ENCODE peak calls at places on chromosome 1, in six cellular contexts. Z is RWPE1; C is stimulated activated CD8-positive, alpha-beta memory T cell treated with anti-CD3 and anti-CD28 coated beads, Interleukin-7, amount 100 ng/mL, for 48 hours; I is activated T-cell treated with anti-CD3 and anti-CD28 coated beads, Interleukin-2, amount 50 U/mL, for 24 hours; A is hepatic stellate cell; R is AG09309. B is an unnamed sample.

GRCh38 chr1:6252374-6252710 is 8.4 kb downstream of the HES3 start:
- DNase-seq in C (no peak), Z (no peak), A (no peak), R (no peak), I (no peak), B (no peak)

GRCh38 chr1:51842255-51842654 is 36.3 kb downstream of the NRDC start:
- DNase-seq in I (no peak), C (no peak), R (no peak), Z (no peak), A (no peak), B (no peak)

GRCh38 chr1:77824083-77824482 is 44.6 kb downstream of the MIGA1 start:
- DNase-seq in I (no peak), Z (no peak), A (peak), R (no peak), C (no peak), B (no peak)

GRCh38 chr1:87213126-87213496 is 115.6 kb upstream of the LMO4 start:
- DNase-seq in Z (no peak), C (no peak), I (no peak), R (no peak), A (no peak), B (no peak)

GRCh38 chr1:17627239-17628052 is 87.9 kb downstream of the ARHGEF10L start:
- DNase-seq in Z (no peak), A (no peak), I (no peak), C (no peak), R (no peak), B (no peak)

GRCh38 chr1:68401506-68401905 is 48.2 kb downstream of the RPE65 start:
- DNase-seq in A (no peak), I (no peak), R (no peak), Z (no peak), C (no peak), B (no peak)

GRCh38 chr1:183721041-183721440 is 67.9 kb upstream of the APOBEC4 start:
- DNase-seq in C (no peak), Z (no peak), A (no peak), R (no peak), I (no peak), B (no peak)

GRCh38 chr1:58927722-58928085 is 143.9 kb upstream of the JUN start:
- DNase-seq in C (no peak), A (no peak), R (no peak), I (no peak), Z (no peak), B (no peak)

GRCh38 chr1:15258828-15259588 is 12.0 kb downstream of the FHAD1 start:
- DNase-seq in R (no peak), I (no peak), Z (no peak), A (no peak), C (no peak), B (no peak)

GRCh38 chr1:224333309-224333926 is 3.4 kb upstream of the NVL start:
- DNase-seq in Z (peak), C (no peak), R (no peak), A (peak), I (no peak), B (peak)

GRCh38 chr1:41161851-41162250 is 80.3 kb downstream of the SCMH1 start:
- DNase-seq in I (no peak), R (no peak), A (no peak), C (no peak), Z (no peak), B (no peak)

GRCh38 chr1:71785470-71785869 is 496.9 kb downstream of the NEGR1 start:
- DNase-seq in R (no peak), I (no peak), C (no peak), Z (no peak), A (no peak), B (no peak)

GRCh38 chr1:202237052-202237451 is 43.5 kb downstream of the LGR6 start:
- DNase-seq in Z (peak), A (no peak), I (peak), R (no peak), C (peak), B (peak)

GRCh38 chr1:119549719-119550141 is 42.7 kb downstream of the HSD3B1 start:
- DNase-seq in R (no peak), C (no peak), Z (peak), I (no peak), A (peak), B (peak)

GRCh38 chr1:221517961-221518360 is 223.9 kb downstream of the DUSP10 start:
- DNase-seq in C (no peak), Z (no peak), A (no peak), R (peak), I (no peak), B (no peak)

GRCh38 chr1:49523764-49524163 is 500.0 kb downstream of the AGBL4 start:
- DNase-seq in R (no peak), A (no peak), C (no peak), I (no peak), Z (no peak), B (no peak)

GRCh38 chr1:104195395-104195794 is 445.7 kb downstream of the AMY1C start:
- DNase-seq in C (no peak), A (no peak), I (no peak), Z (peak), R (no peak), B (no peak)

GRCh38 chr1:225655509-225656258 is 2.8 kb upstream of the ENAH start:
- DNase-seq in I (no peak), R (peak), Z (peak), C (no peak), A (peak), B (no peak)